ENCODE peak calls at places on chromosomes 7 and 10, in four cellular contexts. H, Y, P and A are unnamed samples.

GRCh38 chr10:131979821-131980270 is 1.9 kb downstream of the BNIP3 start:
- DNase-seq in H (peak; percentile 29), Y (no peak), P (no peak), A (no peak)

GRCh38 chr7:42125321-42125720 is 111.7 kb downstream of the GLI3 start:
- DNase-seq in H (no peak), Y (no peak), P (no peak), A (no peak)

GRCh38 chr10:17213646-17214349 is 12.3 kb upstream of the TRDMT1 start:
- DNase-seq in H (peak; percentile 61), Y (no peak), P (no peak), A (peak; percentile 42)

GRCh38 chr7:42886129-42886528 is 25.7 kb downstream of the C7orf25 start:
- DNase-seq in H (peak; percentile 41), Y (no peak), P (no peak), A (peak; percentile 14)

GRCh38 chr10:28945959-28946358 is 268.6 kb downstream of the BAMBI start:
- DNase-seq in H (no peak), Y (no peak), P (no peak), A (no peak)

GRCh38 chr7:151245360-151246160 is 2.9 kb downstream of the SMARCD3 start:
- DNase-seq in H (peak; percentile 30), Y (peak; percentile 88), P (peak; percentile 64), A (no peak)

GRCh38 chr10:54148508-54148907 is 652.5 kb downstream of the PCDH15 start:
- DNase-seq in H (no peak), Y (no peak), P (no peak), A (no peak)

GRCh38 chr7:101722247-101722646 is 93.2 kb upstream of the MYL10 start:
- DNase-seq in H (no peak), Y (no peak), P (no peak), A (no peak)

GRCh38 chr7:102890292-102890970 is 22.4 kb upstream of the LRRC17 start:
- DNase-seq in H (peak; percentile 36), Y (no peak), P (no peak), A (no peak)

GRCh38 chr10:8910314-8910713 is 855.8 kb downstream of the GATA3 start:
- DNase-seq in H (no peak), Y (no peak), P (no peak), A (no peak)

GRCh38 chr7:37899712-37900247 is 16.8 kb downstream of the SFRP4 start:
- DNase-seq in H (peak; percentile 44), Y (no peak), P (no peak), A (no peak)

GRCh38 chr7:68280931-68281330 is 1284.3 kb downstream of the TYW1 start:
- DNase-seq in H (no peak), Y (no peak), P (no peak), A (no peak)

GRCh38 chr10:25725917-25726716 is 207.9 kb upstream of the MYO3A start:
- DNase-seq in H (peak; percentile 66), Y (peak; percentile 47), P (peak; percentile 60), A (peak; percentile 32)

GRCh38 chr7:83832009-83832408 is 183.1 kb upstream of the SEMA3E start:
- DNase-seq in H (no peak), Y (no peak), P (no peak), A (no peak)

GRCh38 chr7:149838224-149838991 is at the start of gene ZNF862:
- DNase-seq in H (peak; percentile 96), Y (peak; percentile 99), P (peak; percentile 99), A (peak; percentile 96)

GRCh38 chr7:47418910-47419309 is 163.0 kb downstream of the TNS3 start:
- DNase-seq in H (no peak), Y (no peak), P (no peak), A (peak; percentile 69)

GRCh38 chr10:114925675-114926204 is 12.3 kb upstream of the TRUB1 start:
- DNase-seq in H (peak; percentile 43), Y (no peak), P (no peak), A (peak; percentile 31)

GRCh38 chr7:12056977-12057376 is 154.1 kb upstream of the TMEM106B start:
- DNase-seq in H (no peak), Y (no peak), P (no peak), A (no peak)

GRCh38 chr10:14184841-14185500 is 145.8 kb downstream of the FRMD4A start:
- DNase-seq in H (no peak), Y (no peak), P (no peak), A (peak; percentile 87)

GRCh38 chr10:43304687-43305333 is 37.9 kb upstream of the RASGEF1A start:
- DNase-seq in H (peak; percentile 54), Y (peak; percentile 46), P (peak; percentile 77), A (peak; percentile 11)

GRCh38 chr10:86659721-86660438 is 5.5 kb downstream of the OPN4 start:
- DNase-seq in H (no peak), Y (no peak), P (no peak), A (no peak)

GRCh38 chr7:66169616-66170015 is 35.5 kb upstream of the TPST1 start:
- DNase-seq in H (no peak), Y (no peak), P (no peak), A (peak; percentile 74)

GRCh38 chr10:28975891-28976471 is 298.7 kb downstream of the BAMBI start:
- DNase-seq in H (no peak), Y (no peak), P (no peak), A (no peak)

GRCh38 chr10:24858244-24858907 is 94.0 kb downstream of the PRTFDC1 start:
- DNase-seq in H (peak; percentile 73), Y (no peak), P (no peak), A (peak; percentile 66)

GRCh38 chr10:123044391-123044790 is 35.6 kb downstream of the ACADSB start:
- DNase-seq in H (peak; percentile 48), Y (no peak), P (no peak), A (peak; percentile 3)

GRCh38 chr10:27099916-27100799 is at the start of gene ANKRD26:
- DNase-seq in H (peak; percentile 98), Y (peak; percentile 92), P (peak; percentile 97), A (peak; percentile 96)

GRCh38 chr7:33459340-33459751 is 330.0 kb downstream of the BBS9 start:
- DNase-seq in H (peak; percentile 57), Y (no peak), P (peak; percentile 47), A (peak; percentile 37)

GRCh38 chr10:76308946-76309529 is 877.6 kb downstream of the LRMDA start:
- DNase-seq in H (no peak), Y (no peak), P (no peak), A (no peak)

GRCh38 chr10:128077155-128077875 is 48.9 kb downstream of the MKI67 start:
- DNase-seq in H (no peak), Y (no peak), P (peak; percentile 12), A (no peak)

GRCh38 chr10:27944005-27944404 is 54.9 kb downstream of the ODAD2 start:
- DNase-seq in H (no peak), Y (no peak), P (no peak), A (no peak)

GRCh38 chr7:157389951-157390730 is 53.3 kb downstream of the DNAJB6 start:
- DNase-seq in H (no peak), Y (no peak), P (no peak), A (no peak)

GRCh38 chr10:13608246-13608853 is 21.6 kb downstream of the PRPF18 start:
- DNase-seq in H (no peak), Y (no peak), P (no peak), A (no peak)

GRCh38 chr7:48180981-48181380 is 9.7 kb downstream of the ABCA13 start:
- DNase-seq in H (peak; percentile 76), Y (no peak), P (no peak), A (no peak)

GRCh38 chr10:61751599-61751998 is 88.9 kb downstream of the CABCOCO1 start:
- DNase-seq in H (peak; percentile 31), Y (no peak), P (no peak), A (no peak)

DNA sequence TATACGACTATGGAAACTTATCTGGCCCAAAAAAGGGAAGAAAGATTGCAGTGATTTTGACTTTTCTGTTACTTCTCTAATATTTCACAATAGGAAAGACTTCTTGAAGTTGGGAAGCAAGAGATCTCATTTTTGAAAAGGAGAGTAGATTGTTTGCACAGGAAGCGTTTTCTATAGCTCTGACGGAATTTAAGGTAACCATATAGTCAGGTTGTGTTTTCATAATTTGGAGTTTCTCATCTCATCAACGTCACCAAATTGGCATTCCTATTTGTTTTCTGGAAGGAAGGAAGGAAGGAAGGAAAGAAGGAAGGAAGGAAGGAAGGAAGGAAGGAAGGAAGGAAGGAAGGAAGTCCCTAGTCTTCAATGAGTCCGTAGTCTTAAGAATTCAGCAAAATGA is 732.0 kb downstream of the XPNPEP1 start:
- DNase-seq in H (no peak), Y (no peak), P (no peak), A (no peak)
- H3K9me3 ChIP-seq in H (peaks cover 6% of the 10 kb centered on the region), Y (peaks cover 10% of the 10 kb centered on the region), P (no peaks in the 10 kb centered on the region), A (peaks cover 15% of the 10 kb centered on the region)

DNA sequence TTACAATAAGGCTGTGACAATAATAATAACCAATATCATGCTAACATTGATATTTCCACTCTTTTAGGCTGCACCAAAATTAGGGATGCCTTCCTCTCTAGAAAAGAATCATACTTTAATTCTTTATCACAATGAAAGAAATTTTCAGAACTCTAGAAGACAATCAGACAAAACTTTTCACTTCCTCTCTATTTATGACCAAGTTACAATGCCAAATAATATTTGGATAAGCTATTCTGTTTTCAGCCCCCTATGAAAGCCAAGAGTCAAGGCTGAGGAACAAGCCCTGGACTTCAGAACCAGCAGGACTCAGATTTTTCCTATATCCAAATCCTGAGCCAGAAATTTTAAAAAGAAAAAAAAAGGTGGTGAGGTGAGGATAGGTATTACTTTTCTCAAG is 4.6 kb downstream of the HYCC1 start:
- DNase-seq in H (no peak), Y (no peak), P (no peak), A (no peak)
- H3K4me2 ChIP-seq in H (no peak overlapping the region), Y (no peak overlapping the region), P (no peak overlapping the region), A (peak overlapping the region; percentile 74)

DNA sequence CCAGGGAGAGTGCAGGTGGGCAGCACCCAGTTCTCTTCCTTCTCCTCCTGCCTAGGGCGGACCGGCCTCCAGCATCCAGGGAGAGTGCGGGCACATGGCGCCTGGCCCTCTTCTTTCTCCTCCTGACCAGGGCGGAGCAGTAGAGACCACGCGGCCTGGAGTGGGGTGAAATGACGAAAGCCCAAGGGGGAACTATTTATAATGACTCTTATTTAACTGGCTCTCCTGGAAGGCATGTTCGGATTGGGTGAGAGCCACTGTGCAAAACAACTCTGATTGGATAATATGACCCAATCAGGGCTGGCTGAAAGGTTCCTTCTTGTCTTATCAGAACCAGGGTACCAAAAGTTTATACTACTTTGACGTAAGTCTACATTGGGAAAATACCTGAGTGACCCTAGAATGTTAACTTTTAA is 63.1 kb downstream of the ZNF37A start:
- DNase-seq in H (no peak), Y (no peak), P (no peak), A (no peak)
- H3K9me3 ChIP-seq in H (peaks cover 12% of the 10 kb centered on the region), Y (no peaks in the 10 kb centered on the region), P (peaks cover 62% of the 10 kb centered on the region), A (peaks cover 30% of the 10 kb centered on the region)

GRCh38 chr10:326894-327635 is 191.8 kb downstream of the ZMYND11 start:
- DNase-seq in H (no peak), Y (no peak), P (no peak), A (no peak)

GRCh38 chr10:327889-328809 is 192.9 kb downstream of the ZMYND11 start:
- DNase-seq in H (no peak), Y (no peak), P (no peak), A (no peak)

GRCh38 chr10:324593-324992 is 189.3 kb downstream of the ZMYND11 start:
- DNase-seq in H (no peak), Y (no peak), P (no peak), A (no peak)

GRCh38 chr10:325282-325681 is 190.0 kb downstream of the ZMYND11 start:
- DNase-seq in H (no peak), Y (no peak), P (no peak), A (no peak)

GRCh38 chr10:326350-326749 is 191.1 kb downstream of the ZMYND11 start:
- DNase-seq in H (no peak), Y (no peak), P (no peak), A (no peak)
- H3K4me2 ChIP-seq in H (no peak overlapping the region), Y (no peak overlapping the region), P (no peak overlapping the region), A (no peak overlapping the region)